ENCODE peak calls at places on chromosomes 12 and 14, in ten cellular contexts. O, A, F, I, C, K, B, D, H and L are unnamed samples.

GRCh38 chr14:25103261-25103660 is 53.3 kb upstream of the STXBP6 start:
- DNase-seq in A (no peak), O (no peak), F (no peak), C (no peak), I (no peak), K (peak; percentile 61), B (no peak), D (no peak), H (no peak), L (no peak)

GRCh38 chr14:104680806-104681688 is 8.4 kb upstream of the INF2 start:
- DNase-seq in I (no peak), O (no peak), F (peak; percentile 63), D (peak; percentile 85), C (no peak), A (no peak), B (peak; percentile 72), K (peak; percentile 70), H (peak; percentile 83), L (peak; percentile 89)

GRCh38 chr12:8032242-8033152 is at the start of gene FOXJ2:
- DNase-seq in F (peak; percentile 56), C (peak; percentile 90), I (peak; percentile 76), K (peak; percentile 77), O (peak; percentile 54), A (peak; percentile 72), D (peak; percentile 88), B (peak; percentile 32), H (peak; percentile 72), L (peak; percentile 67)

GRCh38 chr12:59808317-59808910 is 212.6 kb downstream of the SLC16A7 start:
- DNase-seq in F (no peak), O (no peak), K (peak; percentile 50), A (peak; percentile 4), I (no peak), B (peak; percentile 30), H (peak; percentile 32), D (no peak), C (no peak), L (peak; percentile 49)

GRCh38 chr14:76829650-76830421 is 3.6 kb downstream of the LRRC74A start:
- DNase-seq in A (no peak), C (no peak), I (no peak), B (no peak), H (no peak), K (no peak), F (no peak), D (no peak), O (no peak), L (no peak)

GRCh38 chr12:78871566-78871965 is 7.0 kb downstream of the SYT1 start:
- DNase-seq in K (no peak), B (no peak), H (no peak), C (no peak), F (no peak), O (no peak), A (no peak), I (no peak), D (no peak), L (no peak)

GRCh38 chr14:102450206-102451063 is 59.1 kb downstream of the ANKRD9 start:
- DNase-seq in H (no peak), D (no peak), C (no peak), A (no peak), B (no peak), O (no peak), F (no peak), I (no peak), K (no peak), L (no peak)

GRCh38 chr12:70849265-70849960 is 71.1 kb downstream of the PTPRR start:
- DNase-seq in B (no peak), D (no peak), H (peak; percentile 1), F (no peak), K (peak; percentile 14), C (no peak), A (no peak), O (no peak), I (no peak), L (peak; percentile 22)

GRCh38 chr14:22980672-22981089 is 1.7 kb downstream of the AJUBA start:
- DNase-seq in H (peak; percentile 88), I (no peak), D (peak; percentile 58), C (peak; percentile 78), F (no peak), K (no peak), B (peak; percentile 38), A (no peak), O (no peak), L (peak; percentile 25)

GRCh38 chr14:69484444-69485113 is at the start of gene PLEKHD1:
- DNase-seq in K (no peak), A (no peak), B (no peak), H (no peak), O (no peak), F (no peak), D (no peak), I (no peak), C (no peak), L (no peak)

GRCh38 chr14:56183631-56184157 is 65.5 kb downstream of the PELI2 start:
- DNase-seq in O (no peak), F (no peak), A (no peak), C (no peak), D (no peak), B (no peak), I (no peak), K (no peak), H (no peak), L (no peak)

GRCh38 chr12:58034311-58034710 is 92.9 kb downstream of the ATP23 start:
- DNase-seq in C (no peak), F (no peak), H (peak; percentile 46), D (no peak), I (no peak), B (no peak), O (no peak), K (no peak), A (no peak), L (peak; percentile 22)

GRCh38 chr12:121538699-121539061 is 42.1 kb downstream of the KDM2B start:
- DNase-seq in K (no peak), B (no peak), A (no peak), D (no peak), O (no peak), F (no peak), C (no peak), H (peak; percentile 44), I (no peak), L (no peak)

GRCh38 chr12:22447223-22447622 is 97.1 kb downstream of the C2CD5 start:
- DNase-seq in I (no peak), A (no peak), F (no peak), B (no peak), C (no peak), H (peak; percentile 16), K (no peak), O (no peak), D (no peak), L (peak; percentile 39)

GRCh38 chr12:65086236-65086635 is 34.9 kb downstream of the WIF1 start:
- DNase-seq in O (no peak), I (no peak), B (no peak), F (no peak), K (no peak), C (no peak), H (no peak), D (no peak), A (no peak), L (no peak)

GRCh38 chr12:44000309-44000952 is 164.6 kb downstream of the TMEM117 start:
- DNase-seq in K (peak; percentile 64), A (no peak), H (peak; percentile 59), I (peak; percentile 21), O (no peak), D (no peak), C (peak; percentile 56), F (no peak), B (peak; percentile 61), L (peak; percentile 50)